ENCODE peak calls at places on chromosomes 12 and 14, in seven cellular contexts. K is GM12878, R is A549, P is stomach, D is ovary, B is right lobe of liver, N is Peyer's patch. E is an unnamed sample.

GRCh38 chr12:42631507-42631906 is 42.0 kb upstream of the PRICKLE1 start:
- DNase-seq in N (no peak), K (no peak), D (no peak), B (no peak), R (no peak), P (no peak), E (no peak)

GRCh38 chr14:50272498-50272897 is 39.5 kb downstream of the L2HGDH start:
- DNase-seq in N (no peak), P (no peak), R (no peak), B (no peak), K (no peak), D (no peak), E (no peak)

GRCh38 chr14:30796707-30797106 is 77.7 kb upstream of the COCH start:
- DNase-seq in R (no peak), P (no peak), N (no peak), B (no peak), K (no peak), D (no peak), E (no peak)

GRCh38 chr14:36215217-36215598 is 38.7 kb upstream of the PTCSC3 start:
- DNase-seq in R (no peak), B (no peak), D (no peak), N (no peak), P (no peak), K (no peak), E (no peak)

GRCh38 chr12:1138691-1139090 is 147.7 kb downstream of the ERC1 start:
- DNase-seq in K (no peak), R (no peak), B (no peak), D (no peak), N (no peak), P (no peak), E (no peak)

GRCh38 chr14:20623798-20624197 is 17.7 kb downstream of the OR6S1 start:
- DNase-seq in K (no peak), N (no peak), D (no peak), B (no peak), P (no peak), R (peak), E (no peak)

GRCh38 chr12:116150452-116150851 is 127.0 kb downstream of the MED13L start:
- DNase-seq in P (no peak), N (no peak), B (no peak), D (no peak), K (no peak), R (no peak), E (no peak)

GRCh38 chr14:71932229-71932951 is at the start of gene RGS6:
- DNase-seq in P (peak), B (no peak), K (no peak), R (peak), D (no peak), N (peak), E (no peak)

GRCh38 chr14:102078840-102079699 is 7.8 kb downstream of the HSP90AA1 start:
- DNase-seq in P (no peak), R (no peak), N (no peak), B (no peak), D (no peak), K (no peak), E (no peak)

GRCh38 chr14:102079700-102079979 is 7.2 kb downstream of the HSP90AA1 start:
- DNase-seq in R (no peak), N (no peak), K (no peak), D (no peak), B (no peak), P (no peak), E (no peak)

GRCh38 chr14:102080183-102081080 is 6.4 kb downstream of the HSP90AA1 start:
- DNase-seq in D (no peak), N (no peak), R (no peak), B (no peak), K (no peak), P (no peak), E (no peak)

GRCh38 chr14:102078344-102078743 is 8.5 kb downstream of the HSP90AA1 start:
- DNase-seq in N (no peak), D (no peak), R (no peak), P (no peak), K (no peak), B (no peak), E (no peak)

GRCh38 chr14:102081231-102082080 is 5.4 kb downstream of the HSP90AA1 start:
- DNase-seq in K (no peak), D (no peak), N (no peak), P (no peak), R (no peak), B (no peak), E (no peak)
- TF ChIP-seq POLR2A in K (no peak), D (no peak), N (no peak), P (no peak), R (no peak), B (no peak), E (no peak)

GRCh38 chr14:77918448-77918847 is 118.5 kb downstream of the ADCK1 start:
- DNase-seq in B (no peak), N (no peak), P (no peak), K (no peak), R (no peak), D (no peak), E (no peak)
- TF ChIP-seq POLR2A in B (no peak), N (no peak), P (no peak), K (no peak), R (no peak), D (no peak), E (no peak)

DNA sequence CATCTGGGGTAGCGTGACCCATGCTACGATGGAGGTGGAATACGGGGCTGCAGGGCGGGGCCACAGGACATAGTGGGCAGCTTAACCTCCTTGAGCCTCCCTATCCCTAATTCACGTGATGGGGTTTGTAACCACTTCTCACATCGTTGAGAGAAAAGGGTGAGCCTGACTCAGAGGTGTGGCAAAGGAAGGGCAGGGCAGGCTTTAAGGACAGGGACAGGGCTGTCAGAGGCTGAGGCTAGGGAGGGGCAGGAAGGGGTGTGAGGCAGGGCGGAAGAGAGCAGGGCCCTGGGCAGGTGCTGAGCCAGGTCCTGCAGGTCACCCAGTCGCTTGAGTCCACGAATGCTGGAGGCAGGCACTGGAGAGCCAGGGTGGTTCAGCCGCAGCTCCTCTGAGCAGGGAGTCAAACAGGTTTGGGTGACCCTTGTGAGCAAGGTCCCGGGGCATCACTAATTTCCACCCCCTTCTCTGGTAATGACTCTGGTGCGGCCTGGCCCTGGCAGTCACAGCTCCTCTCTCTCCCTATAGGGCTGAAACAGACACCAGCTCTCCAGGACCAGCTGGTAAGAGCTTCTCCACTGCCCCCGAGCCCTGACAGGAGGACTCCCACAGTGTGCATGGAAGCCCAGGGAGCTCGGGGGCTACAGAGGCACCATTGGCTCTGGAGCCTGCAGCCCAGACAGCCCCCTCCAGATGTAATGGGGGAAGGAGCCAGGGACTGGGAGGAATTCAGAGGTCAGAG is 7.4 kb upstream of the AQP2 start:
- DNase-seq in K (no peak), R (no peak), P (peak), B (no peak), D (no peak), N (no peak), E (no peak)
- TF ChIP-seq POLR2A in K (no peak), R (no peak), P (no peak), B (no peak), D (no peak), N (no peak), E (no peak)

DNA sequence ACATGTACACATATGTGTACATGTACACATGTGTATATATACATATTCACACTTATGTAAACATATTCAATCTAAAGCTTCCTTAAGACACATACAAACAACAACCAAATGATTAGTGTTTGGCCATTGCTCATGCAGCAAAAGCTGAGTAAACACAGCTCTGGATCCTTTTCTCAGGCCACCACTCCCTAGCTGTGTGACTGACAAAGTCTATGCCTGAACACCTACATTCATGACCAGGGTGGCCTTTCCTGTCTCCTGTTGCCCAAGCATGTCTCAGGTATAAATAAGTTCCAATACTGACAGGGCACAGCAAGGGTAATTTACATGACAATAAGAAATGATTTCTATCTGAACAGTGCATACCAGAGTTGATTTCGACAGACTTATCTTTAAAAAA is 1.4 kb upstream of the PTPRO start:
- DNase-seq in B (no peak), P (no peak), R (no peak), D (no peak), K (no peak), N (no peak), E (no peak)
- TF ChIP-seq POLR2A in B (no peak), P (no peak), R (no peak), D (no peak), K (no peak), N (no peak), E (no peak)